ENCODE peak calls at places on chromosomes 6 and 20, in eight cellular contexts. Q is effector memory CD4-positive, alpha-beta T cell; S is foreskin fibroblast; O is HCT116; D is GF-D8; R is A549; C is AG08396; P is stimulated activated effector memory CD8-positive, alpha-beta T cell treated with anti-CD3 and anti-CD28 coated beads, Interleukin-12 subunit alpha, Interleukin-12 subunit beta, amount 100 ng/mL, for 72 hours. Y is an unnamed sample.

GRCh38 chr6:17011985-17012384 is 89.9 kb upstream of the STMND1 start:
- DNase-seq in Q (no peak), S (no peak), O (no peak), D (no peak), R (no peak), C (no peak), P (no peak), Y (no peak)

GRCh38 chr6:30682181-30683117 is 4.0 kb downstream of the PPP1R18 start:
- DNase-seq in Q (peak; percentile 86), S (peak; percentile 97), O (no peak), D (peak; percentile 95), R (peak; percentile 55), C (peak; percentile 90), P (peak; percentile 65), Y (no peak)

GRCh38 chr6:105087571-105088211 is 92.1 kb downstream of the POPDC3 start:
- DNase-seq in Q (no peak), S (peak; percentile 79), O (peak; percentile 41), D (peak; percentile 4), R (peak; percentile 57), C (peak; percentile 26), P (no peak), Y (no peak)

GRCh38 chr6:21263531-21264287 is 329.8 kb upstream of the SOX4 start:
- DNase-seq in Q (no peak), S (peak; percentile 26), O (no peak), D (no peak), R (no peak), C (no peak), P (no peak), Y (no peak)

GRCh38 chr6:21111399-21111725 is 482.2 kb upstream of the SOX4 start:
- DNase-seq in Q (no peak), S (no peak), O (peak; percentile 21), D (no peak), R (peak; percentile 22), C (no peak), P (no peak), Y (peak; percentile 57)

GRCh38 chr6:100453701-100454521 is 10.8 kb downstream of the SIM1 start:
- DNase-seq in Q (no peak), S (peak; percentile 96), O (no peak), D (no peak), R (no peak), C (no peak), P (no peak), Y (peak; percentile 90)

GRCh38 chr6:121630716-121631115 is 195.3 kb downstream of the GJA1 start:
- DNase-seq in Q (no peak), S (no peak), O (no peak), D (no peak), R (peak; percentile 29), C (no peak), P (no peak), Y (no peak)

GRCh38 chr6:106118835-106119443 is 32.8 kb downstream of the PRDM1 start:
- DNase-seq in Q (no peak), S (no peak), O (no peak), D (no peak), R (no peak), C (no peak), P (no peak), Y (no peak)

GRCh38 chr20:13220857-13221297 is at the start of gene ISM1:
- DNase-seq in Q (peak; percentile 6), S (peak; percentile 56), O (no peak), D (no peak), R (peak; percentile 32), C (peak; percentile 36), P (no peak), Y (peak; percentile 25)

GRCh38 chr6:42564496-42564890 is 664 bp downstream of the UBR2 start:
- DNase-seq in Q (no peak), S (no peak), O (no peak), D (no peak), R (no peak), C (no peak), P (no peak), Y (no peak)

GRCh38 chr6:165641672-165642156 is 21.3 kb downstream of the PDE10A start:
- DNase-seq in Q (no peak), S (no peak), O (no peak), D (no peak), R (peak; percentile 31), C (no peak), P (no peak), Y (no peak)

GRCh38 chr20:41142914-41143313 is 5.6 kb downstream of the PLCG1 start:
- DNase-seq in Q (peak; percentile 41), S (no peak), O (no peak), D (peak; percentile 23), R (no peak), C (no peak), P (no peak), Y (no peak)

GRCh38 chr6:138107078-138107751 is at the start of gene PERP:
- DNase-seq in Q (peak; percentile 58), S (peak; percentile 86), O (peak; percentile 57), D (no peak), R (peak; percentile 68), C (peak; percentile 89), P (peak; percentile 59), Y (peak; percentile 59)

GRCh38 chr6:84709121-84709520 is 55.3 kb downstream of the TBX18 start:
- DNase-seq in Q (no peak), S (no peak), O (no peak), D (no peak), R (no peak), C (no peak), P (no peak), Y (no peak)

GRCh38 chr6:82045965-82046756 is 201.4 kb downstream of the IBTK start:
- DNase-seq in Q (no peak), S (peak; percentile 84), O (no peak), D (no peak), R (no peak), C (no peak), P (no peak), Y (no peak)

GRCh38 chr6:5672581-5673011 is 334.1 kb downstream of the NRN1 start:
- DNase-seq in Q (no peak), S (peak; percentile 93), O (no peak), D (no peak), R (peak; percentile 25), C (peak; percentile 81), P (no peak), Y (no peak)

GRCh38 chr6:149897015-149897697 is 757 bp downstream of the RAET1E start:
- DNase-seq in Q (no peak), S (peak; percentile 98), O (peak; percentile 23), D (no peak), R (peak; percentile 46), C (peak; percentile 91), P (no peak), Y (peak; percentile 57)

Y was measured in T47D.